ENCODE peak calls at places on chromosome 2, in four cellular contexts. W is RPMI7951, Y is lower leg skin, M is naive B cell. Z is an unnamed sample.

GRCh38 chr2:460861-461260 is 173.0 kb upstream of the ALKAL2 start:
- DNase-seq in W (peak), Y (no peak), M (peak), Z (peak)

GRCh38 chr2:166314022-166314759 is 61.6 kb downstream of the SCN9A start:
- DNase-seq in W (peak), Y (no peak), M (no peak), Z (peak)

GRCh38 chr2:80365762-80366161 is 61.2 kb upstream of the LRRTM1 start:
- DNase-seq in W (no peak), Y (no peak), M (no peak), Z (no peak)

GRCh38 chr2:2735041-2735440 is 404.0 kb upstream of the MYT1L start:
- DNase-seq in W (no peak), Y (no peak), M (no peak), Z (no peak)

GRCh38 chr2:19799881-19800780 is 101.7 kb downstream of the TTC32 start:
- DNase-seq in W (peak), Y (peak), M (no peak), Z (peak)

GRCh38 chr2:232857158-232857563 is 12.9 kb upstream of the SNORC start:
- DNase-seq in W (no peak), Y (no peak), M (no peak), Z (no peak)

GRCh38 chr2:41937464-41937861 is 110.4 kb upstream of the PKDCC start:
- DNase-seq in W (peak), Y (peak), M (no peak), Z (peak)

GRCh38 chr2:205650450-205650849 is 31.9 kb upstream of the NRP2 start:
- DNase-seq in W (peak), Y (peak), M (no peak), Z (peak)

GRCh38 chr2:113762377-113763118 is 6.1 kb upstream of the SLC35F5 start:
- DNase-seq in W (peak), Y (no peak), M (no peak), Z (peak)

GRCh38 chr2:127657232-127657595 is 11.3 kb downstream of the GPR17 start:
- DNase-seq in W (no peak), Y (no peak), M (no peak), Z (no peak)

GRCh38 chr2:113848758-113849460 is 41.0 kb upstream of the ACTR3 start:
- DNase-seq in W (no peak), Y (no peak), M (no peak), Z (peak)

GRCh38 chr2:46002947-46003346 is 294.3 kb upstream of the EPAS1 start:
- DNase-seq in W (no peak), Y (no peak), M (no peak), Z (no peak)

GRCh38 chr2:25548587-25548986 is 124.8 kb downstream of the DTNB start:
- DNase-seq in W (peak), Y (no peak), M (no peak), Z (peak)

GRCh38 chr2:176473177-176473576 is 203.9 kb downstream of the MTX2 start:
- DNase-seq in W (peak), Y (no peak), M (no peak), Z (peak)

GRCh38 chr2:156657809-156658208 is 221.6 kb downstream of the GPD2 start:
- DNase-seq in W (no peak), Y (no peak), M (no peak), Z (no peak)

GRCh38 chr2:230408244-230408842 is 7.7 kb upstream of the SP100 start:
- DNase-seq in W (peak), Y (no peak), M (no peak), Z (peak)

GRCh38 chr2:233434666-233435375 is 80.5 kb downstream of the DGKD start:
- DNase-seq in W (no peak), Y (peak), M (no peak), Z (no peak)

GRCh38 chr2:5459041-5459440 is 233.1 kb upstream of the SOX11 start:
- DNase-seq in W (no peak), Y (no peak), M (no peak), Z (no peak)

GRCh38 chr2:112305132-112305531 is 29.7 kb downstream of the ZC3H6 start:
- DNase-seq in W (no peak), Y (no peak), M (no peak), Z (no peak)

GRCh38 chr2:7878786-7879515 is 802.9 kb upstream of the ID2 start:
- DNase-seq in W (no peak), Y (no peak), M (no peak), Z (no peak)

GRCh38 chr2:68190991-68191731 is 33.5 kb downstream of the PNO1 start:
- DNase-seq in W (peak), Y (no peak), M (no peak), Z (peak)

GRCh38 chr2:1491751-1492150 is 78.5 kb downstream of the TPO start:
- DNase-seq in W (no peak), Y (peak), M (no peak), Z (no peak)

Z was measured in M059J.